ENCODE peak calls at places on chromosomes 5 and 9, in five cellular contexts. One of them, this sample, is unnamed.

GRCh38 chr5:62569466-62569865 is 9.2 kb upstream of the LRRC70 start:
- DNase-seq in substantia nigra: no peak
- DNase-seq in dorsolateral prefrontal cortex: no peak
- DNase-seq in lung: no peak
- DNase-seq in left cardiac atrium: no peak
- DNase-seq in this sample: no peak

GRCh38 chr9:35956646-35957045 is 1.3 kb downstream of the OR2S2 start:
- DNase-seq in substantia nigra: no peak
- DNase-seq in dorsolateral prefrontal cortex: no peak
- DNase-seq in lung: no peak
- DNase-seq in left cardiac atrium: no peak
- DNase-seq in this sample: no peak

GRCh38 chr5:170389250-170389902 is at the start of gene KCNMB1:
- DNase-seq in substantia nigra: no peak
- DNase-seq in dorsolateral prefrontal cortex: no peak
- DNase-seq in lung: no peak
- DNase-seq in left cardiac atrium: no peak
- DNase-seq in this sample: no peak

GRCh38 chr5:50749181-50749580 is 82.7 kb downstream of the PARP8 start:
- DNase-seq in substantia nigra: no peak
- DNase-seq in dorsolateral prefrontal cortex: no peak
- DNase-seq in lung: no peak
- DNase-seq in left cardiac atrium: no peak
- DNase-seq in this sample: no peak

GRCh38 chr5:53537711-53538110 is 22.7 kb upstream of the NDUFS4 start:
- DNase-seq in substantia nigra: no peak
- DNase-seq in dorsolateral prefrontal cortex: no peak
- DNase-seq in lung: no peak
- DNase-seq in left cardiac atrium: no peak
- DNase-seq in this sample: no peak

GRCh38 chr5:138138949-138139775 is at the start of gene NME5:
- DNase-seq in substantia nigra: peak; percentile 6
- DNase-seq in dorsolateral prefrontal cortex: peak; percentile 84
- DNase-seq in lung: peak; percentile 76
- DNase-seq in left cardiac atrium: peak; percentile 77
- DNase-seq in this sample: peak; percentile 67

GRCh38 chr9:137606734-137607138 is 1.2 kb downstream of the ARRDC1 start:
- DNase-seq in substantia nigra: no peak
- DNase-seq in dorsolateral prefrontal cortex: no peak
- DNase-seq in lung: no peak
- DNase-seq in left cardiac atrium: peak; percentile 44
- DNase-seq in this sample: no peak

GRCh38 chr5:56406838-56407237 is 173.7 kb upstream of the ANKRD55 start:
- DNase-seq in substantia nigra: no peak
- DNase-seq in dorsolateral prefrontal cortex: no peak
- DNase-seq in lung: no peak
- DNase-seq in left cardiac atrium: no peak
- DNase-seq in this sample: no peak

GRCh38 chr9:123401879-123402513 is 46.0 kb downstream of the CRB2 start:
- DNase-seq in substantia nigra: no peak
- DNase-seq in dorsolateral prefrontal cortex: peak; percentile 29
- DNase-seq in lung: no peak
- DNase-seq in left cardiac atrium: no peak
- DNase-seq in this sample: peak; percentile 16

GRCh38 chr9:6646028-6646636 is 603 bp upstream of the GLDC start:
- DNase-seq in substantia nigra: no peak
- DNase-seq in dorsolateral prefrontal cortex: no peak
- DNase-seq in lung: no peak
- DNase-seq in left cardiac atrium: no peak
- DNase-seq in this sample: no peak

GRCh38 chr9:120386390-120387131 is 193.4 kb downstream of the CDK5RAP2 start:
- DNase-seq in substantia nigra: no peak
- DNase-seq in dorsolateral prefrontal cortex: no peak
- DNase-seq in lung: no peak
- DNase-seq in left cardiac atrium: no peak
- DNase-seq in this sample: no peak

GRCh38 chr9:96302021-96302420 is at the start of gene HSD17B3:
- DNase-seq in substantia nigra: no peak
- DNase-seq in dorsolateral prefrontal cortex: no peak
- DNase-seq in lung: no peak
- DNase-seq in left cardiac atrium: no peak
- DNase-seq in this sample: no peak

GRCh38 chr5:87081511-87082372 is 185.9 kb upstream of the RASA1 start:
- DNase-seq in substantia nigra: no peak
- DNase-seq in dorsolateral prefrontal cortex: no peak
- DNase-seq in lung: peak; percentile 34
- DNase-seq in left cardiac atrium: no peak
- DNase-seq in this sample: no peak

GRCh38 chr9:70561111-70561510 is 146.7 kb upstream of the KLF9 start:
- DNase-seq in substantia nigra: no peak
- DNase-seq in dorsolateral prefrontal cortex: no peak
- DNase-seq in lung: no peak
- DNase-seq in left cardiac atrium: no peak
- DNase-seq in this sample: no peak

GRCh38 chr9:114906922-114907571 is 23.3 kb downstream of the TNFSF8 start:
- DNase-seq in substantia nigra: no peak
- DNase-seq in dorsolateral prefrontal cortex: no peak
- DNase-seq in lung: no peak
- DNase-seq in left cardiac atrium: no peak
- DNase-seq in this sample: no peak

GRCh38 chr5:144142030-144142825 is 28.2 kb downstream of the YIPF5 start:
- DNase-seq in substantia nigra: no peak
- DNase-seq in dorsolateral prefrontal cortex: no peak
- DNase-seq in lung: no peak
- DNase-seq in left cardiac atrium: no peak
- DNase-seq in this sample: no peak

GRCh38 chr5:149990518-149991376 is 9.7 kb downstream of the TIGD6 start:
- DNase-seq in substantia nigra: no peak
- DNase-seq in dorsolateral prefrontal cortex: peak; percentile 80
- DNase-seq in lung: peak; percentile 66
- DNase-seq in left cardiac atrium: peak; percentile 77
- DNase-seq in this sample: no peak

GRCh38 chr9:135796784-135797462 is 94.9 kb downstream of the KCNT1 start:
- DNase-seq in substantia nigra: no peak
- DNase-seq in dorsolateral prefrontal cortex: no peak
- DNase-seq in lung: no peak
- DNase-seq in left cardiac atrium: no peak
- DNase-seq in this sample: no peak

GRCh38 chr5:18000744-18001143 is 366.5 kb downstream of the TAF11L14 start:
- DNase-seq in substantia nigra: no peak
- DNase-seq in dorsolateral prefrontal cortex: no peak
- DNase-seq in lung: no peak
- DNase-seq in left cardiac atrium: no peak
- DNase-seq in this sample: no peak

GRCh38 chr9:79222483-79222882 is 349.3 kb upstream of the TLE4 start:
- DNase-seq in substantia nigra: no peak
- DNase-seq in dorsolateral prefrontal cortex: no peak
- DNase-seq in lung: no peak
- DNase-seq in left cardiac atrium: no peak
- DNase-seq in this sample: no peak

GRCh38 chr9:124869466-124869985 is 7.6 kb downstream of the ARPC5L start:
- DNase-seq in substantia nigra: no peak
- DNase-seq in dorsolateral prefrontal cortex: no peak
- DNase-seq in lung: no peak
- DNase-seq in left cardiac atrium: peak; percentile 45
- DNase-seq in this sample: no peak

GRCh38 chr5:33827885-33828284 is 63.9 kb downstream of the ADAMTS12 start:
- DNase-seq in substantia nigra: no peak
- DNase-seq in dorsolateral prefrontal cortex: no peak
- DNase-seq in lung: no peak
- DNase-seq in left cardiac atrium: no peak
- DNase-seq in this sample: no peak

This sample was measured in occipital lobe.